ENCODE peak calls at places on chromosome 12, in ten cellular contexts. L, A, X, D, G, U, E, C, Q and Y are unnamed samples.

GRCh38 chr12:119444462-119445044 is 110.0 kb downstream of the CCDC60 start:
- DNase-seq in Q (peak; percentile 20), C (peak; percentile 20), E (peak; percentile 57), A (peak; percentile 46), L (no peak), G (no peak), D (peak; percentile 84), X (peak; percentile 16), U (peak; percentile 40), Y (peak; percentile 46)

GRCh38 chr12:113186033-113186365 is 478 bp downstream of the RITA1 start:
- DNase-seq in D (peak; percentile 65), U (no peak), X (no peak), A (no peak), G (no peak), L (no peak), Q (peak; percentile 13), E (no peak), C (no peak), Y (peak; percentile 24)

GRCh38 chr12:65779091-65779642 is 45.1 kb upstream of the HMGA2 start:
- DNase-seq in A (no peak), C (no peak), L (no peak), X (no peak), G (no peak), U (no peak), D (peak; percentile 36), E (no peak), Q (no peak), Y (peak; percentile 80)

GRCh38 chr12:6494351-6494743 is 445 bp downstream of the NCAPD2 start:
- DNase-seq in A (no peak), X (no peak), G (no peak), U (peak; percentile 16), C (no peak), L (no peak), Q (no peak), E (no peak), D (peak; percentile 72), Y (no peak)

GRCh38 chr12:52566847-52567291 is 6.8 kb downstream of the KRT74 start:
- DNase-seq in C (no peak), U (peak; percentile 6), E (no peak), L (no peak), D (no peak), A (no peak), G (peak; percentile 14), X (no peak), Q (no peak), Y (no peak)

GRCh38 chr12:53054112-53054878 is 4.4 kb downstream of the TNS2 start:
- DNase-seq in X (peak; percentile 95), G (peak; percentile 83), E (peak; percentile 95), U (peak; percentile 92), Q (peak; percentile 91), L (peak; percentile 39), C (peak; percentile 96), D (peak; percentile 80), A (peak; percentile 90), Y (peak; percentile 92)

GRCh38 chr12:124032265-124032886 is 59.4 kb downstream of the ZNF664 start:
- DNase-seq in D (peak; percentile 69), U (peak; percentile 36), X (peak; percentile 25), L (no peak), G (no peak), A (peak; percentile 25), E (peak; percentile 23), C (peak; percentile 60), Q (no peak), Y (peak; percentile 79)

GRCh38 chr12:104177336-104177662 is 38.3 kb upstream of the TXNRD1 start:
- DNase-seq in U (no peak), G (no peak), A (no peak), X (no peak), Q (no peak), E (no peak), C (no peak), D (no peak), L (no peak), Y (no peak)

GRCh38 chr12:23781118-23781517 is 168.4 kb downstream of the SOX5 start:
- DNase-seq in E (no peak), U (no peak), A (no peak), G (no peak), X (no peak), C (no peak), L (no peak), D (no peak), Q (no peak), Y (no peak)

GRCh38 chr12:9342614-9343353 is 134.6 kb upstream of the PZP start:
- DNase-seq in C (no peak), G (no peak), E (no peak), A (no peak), L (no peak), X (no peak), U (no peak), D (no peak), Q (no peak), Y (no peak)

GRCh38 chr12:45674583-45674982 is 54.9 kb upstream of the ARID2 start:
- DNase-seq in D (peak; percentile 39), C (no peak), U (no peak), L (no peak), A (no peak), Q (no peak), E (no peak), G (no peak), X (no peak), Y (peak; percentile 91)

GRCh38 chr12:82625523-82625922 is 61.2 kb upstream of the TMTC2 start:
- DNase-seq in X (peak; percentile 59), Q (no peak), G (no peak), L (no peak), D (no peak), U (no peak), A (peak; percentile 23), C (no peak), E (no peak), Y (no peak)

GRCh38 chr12:47903927-47904646 is 707 bp downstream of the VDR start:
- DNase-seq in E (peak; percentile 68), U (peak; percentile 73), X (peak; percentile 39), A (no peak), Q (peak; percentile 66), L (no peak), C (no peak), G (no peak), D (peak; percentile 73), Y (peak; percentile 77)

GRCh38 chr12:106275458-106275857 is 27.1 kb upstream of the TCP11L2 start:
- DNase-seq in G (no peak), X (no peak), A (no peak), Q (no peak), L (no peak), E (no peak), C (no peak), D (no peak), U (no peak), Y (no peak)

GRCh38 chr12:117042171-117042809 is 56.9 kb downstream of the TESC start:
- DNase-seq in E (no peak), D (peak; percentile 10), Q (no peak), C (peak; percentile 77), L (no peak), U (no peak), X (no peak), A (no peak), G (no peak), Y (peak; percentile 29)

GRCh38 chr12:109099426-109100020 is 2.1 kb downstream of the UNG start:
- DNase-seq in A (no peak), X (no peak), U (no peak), Q (no peak), G (no peak), D (no peak), C (no peak), L (no peak), E (peak; percentile 9), Y (no peak)

GRCh38 chr12:50505945-50506344 is 1.2 kb downstream of the DIP2B start:
- DNase-seq in L (no peak), X (peak; percentile 76), D (peak; percentile 43), E (no peak), U (no peak), Q (no peak), G (no peak), A (no peak), C (no peak), Y (peak; percentile 38)

GRCh38 chr12:15801770-15802393 is 12.7 kb upstream of the EPS8 start:
- DNase-seq in L (no peak), E (no peak), C (no peak), D (no peak), U (no peak), G (no peak), A (no peak), Q (no peak), X (no peak), Y (peak; percentile 42)

GRCh38 chr12:81077329-81077685 is 572 bp upstream of the ACSS3 start:
- DNase-seq in E (no peak), U (no peak), A (no peak), L (peak; percentile 10), G (no peak), Q (no peak), C (peak; percentile 57), X (no peak), D (no peak), Y (peak; percentile 17)

GRCh38 chr12:16583991-16584745 is 21.8 kb downstream of the LMO3 start:
- DNase-seq in X (no peak), U (no peak), D (no peak), E (no peak), L (no peak), A (no peak), C (no peak), Q (no peak), G (no peak), Y (peak; percentile 65)

GRCh38 chr12:71538807-71539206 is 99.2 kb downstream of the LGR5 start:
- DNase-seq in D (no peak), G (no peak), X (no peak), E (no peak), C (no peak), Q (no peak), L (no peak), U (no peak), A (no peak), Y (no peak)

GRCh38 chr12:25655702-25656101 is 102.6 kb upstream of the LMNTD1 start:
- DNase-seq in Q (no peak), C (no peak), G (no peak), X (no peak), A (no peak), U (no peak), E (no peak), D (no peak), L (no peak), Y (no peak)